ENCODE peak calls at places on chromosomes 2 and 18, in eight cellular contexts. B is NCI-H1105 treated with DMSO at 0.1 percent for 48 hours, R is ecto neural progenitor cell, D is epithelial cell of esophagus, A is HT-29, S is T-helper 1 cell, T is EL, W is M059J. C is an unnamed sample.

GRCh38 chr2:127844973-127845372 is 13.0 kb downstream of the POLR2D start:
- DNase-seq in R (no peak), B (peak), W (no peak), T (no peak), D (no peak), A (no peak), S (no peak), C (no peak)

GRCh38 chr2:122034797-122035196 is 279.3 kb downstream of the TSN start:
- DNase-seq in A (no peak), D (no peak), W (no peak), R (no peak), B (no peak), T (no peak), S (no peak), C (no peak)

GRCh38 chr2:101961287-101962242 is 30.2 kb upstream of the IL1R2 start:
- DNase-seq in T (no peak), W (peak), R (no peak), A (no peak), D (peak), S (no peak), B (no peak), C (peak)

GRCh38 chr2:37730037-37730813 is 58.8 kb upstream of the CDC42EP3 start:
- DNase-seq in W (no peak), R (no peak), D (peak), A (peak), B (no peak), S (no peak), T (no peak), C (no peak)

GRCh38 chr2:21165350-21165749 is 41.6 kb downstream of the TDRD15 start:
- DNase-seq in B (peak), D (peak), S (no peak), A (no peak), R (no peak), W (no peak), T (no peak), C (no peak)

GRCh38 chr2:189234991-189235390 is 55.4 kb upstream of the COL5A2 start:
- DNase-seq in W (no peak), D (peak), R (no peak), B (no peak), A (no peak), T (peak), S (no peak), C (no peak)

GRCh38 chr2:56313541-56313940 is 129.8 kb downstream of the CCDC85A start:
- DNase-seq in B (peak), R (no peak), T (no peak), S (no peak), W (peak), D (no peak), A (no peak), C (no peak)

GRCh38 chr2:52383541-52383940 is 1351.6 kb upstream of the NRXN1 start:
- DNase-seq in D (no peak), B (no peak), W (no peak), T (no peak), A (peak), S (no peak), R (no peak), C (no peak)

GRCh38 chr2:156803243-156803642 is 367.1 kb downstream of the GPD2 start:
- DNase-seq in S (no peak), R (no peak), W (no peak), A (no peak), B (peak), D (peak), T (no peak), C (no peak)

GRCh38 chr2:162711832-162712540 is 126.6 kb downstream of the KCNH7 start:
- DNase-seq in R (no peak), A (no peak), T (no peak), S (no peak), W (no peak), D (no peak), B (no peak), C (no peak)

GRCh38 chr18:48827321-48828200 is 123.2 kb downstream of the SMAD7 start:
- DNase-seq in A (no peak), D (no peak), S (no peak), R (peak), T (no peak), B (peak), W (peak), C (peak)

GRCh38 chr2:57180042-57180567 is 866.5 kb upstream of the VRK2 start:
- DNase-seq in D (peak), W (peak), R (no peak), A (peak), T (peak), B (no peak), S (no peak), C (peak)

GRCh38 chr2:45583989-45584388 is 27.1 kb downstream of the SRBD1 start:
- DNase-seq in T (no peak), D (no peak), S (no peak), B (no peak), R (no peak), A (no peak), W (no peak), C (no peak)

GRCh38 chr2:233466991-233467603 is 99.5 kb downstream of the USP40 start:
- DNase-seq in D (no peak), T (no peak), B (no peak), S (no peak), W (no peak), R (no peak), A (no peak), C (no peak)

GRCh38 chr2:96340493-96341414 is 5.2 kb downstream of the NCAPH start:
- DNase-seq in R (no peak), B (no peak), T (peak), D (no peak), W (peak), S (no peak), A (no peak), C (no peak)

GRCh38 chr2:127403460-127403859 is 14.8 kb upstream of the PROC start:
- DNase-seq in W (no peak), A (no peak), D (no peak), R (no peak), S (no peak), T (no peak), B (no peak), C (no peak)

GRCh38 chr2:146363731-146364130 is 1481.1 kb upstream of the ACVR2A start:
- DNase-seq in A (no peak), T (peak), R (no peak), W (no peak), B (no peak), D (peak), S (no peak), C (peak)

GRCh38 chr2:168348076-168348475 is 100.7 kb upstream of the STK39 start:
- DNase-seq in T (peak), D (peak), A (peak), R (peak), S (no peak), W (peak), B (peak), C (peak)

GRCh38 chr2:42456126-42456839 is 37.5 kb downstream of the KCNG3 start:
- DNase-seq in T (no peak), A (no peak), D (peak), R (no peak), W (peak), B (no peak), S (no peak), C (no peak)

GRCh38 chr18:7303751-7304370 is 73.0 kb downstream of the LRRC30 start:
- DNase-seq in A (no peak), R (no peak), D (no peak), W (no peak), B (no peak), S (no peak), T (no peak), C (no peak)

GRCh38 chr2:104286806-104287205 is 567.1 kb upstream of the POU3F3 start:
- DNase-seq in B (no peak), R (peak), D (no peak), S (no peak), T (no peak), W (no peak), A (no peak), C (no peak)

GRCh38 chr18:58338961-58339722 is 289.7 kb downstream of the ALPK2 start:
- DNase-seq in D (peak), W (no peak), B (no peak), S (no peak), A (no peak), R (peak), T (peak), C (peak)

GRCh38 chr18:70234667-70235459 is 29.4 kb upstream of the RTTN start:
- DNase-seq in T (peak), W (peak), A (peak), D (peak), B (no peak), R (no peak), S (no peak), C (peak)